ENCODE peak calls at places on chromosomes 13 and 19, in six cellular contexts. U is colonic mucosa; A is left ventricle myocardium inferior; I is activated CD4-positive, alpha-beta T cell treated with anti-CD3 and anti-CD28 coated beads, Interleukin-2, amount 10 ng/mL, durations not matched to agents 7 days and 5 days; Y is SJSA1; P is neural crest cell. C is an unnamed sample.

GRCh38 chr13:48843630-48844380 is 131.9 kb upstream of the FNDC3A start:
- DNase-seq in U (no peak), A (no peak), I (no peak), Y (no peak), P (no peak), C (no peak)

GRCh38 chr19:36136975-36137686 is 2.7 kb upstream of the CAPNS1 start:
- DNase-seq in U (peak), A (peak), I (no peak), Y (peak), P (no peak), C (peak)

GRCh38 chr19:29525901-29526729 is at the start of gene VSTM2B:
- DNase-seq in U (no peak), A (no peak), I (no peak), Y (no peak), P (no peak), C (peak)

GRCh38 chr19:34481861-34482379 is 362 bp downstream of the WTIP start:
- DNase-seq in U (no peak), A (peak), I (no peak), Y (no peak), P (peak), C (no peak)

GRCh38 chr19:19627716-19628498 is at the start of gene LPAR2:
- DNase-seq in U (peak), A (no peak), I (peak), Y (no peak), P (peak), C (peak)

GRCh38 chr19:3899531-3900294 is 19.2 kb downstream of the ATCAY start:
- DNase-seq in U (no peak), A (no peak), I (no peak), Y (no peak), P (no peak), C (no peak)

GRCh38 chr19:18109731-18110671 is 12.4 kb downstream of the MAST3 start:
- DNase-seq in U (peak), A (peak), I (peak), Y (no peak), P (peak), C (peak)

GRCh38 chr19:43700368-43701015 is 15.4 kb upstream of the IRGC start:
- DNase-seq in U (peak), A (peak), I (no peak), Y (peak), P (no peak), C (peak)

GRCh38 chr13:48493076-48493765 is 39.7 kb downstream of the RCBTB2 start:
- DNase-seq in U (no peak), A (no peak), I (no peak), Y (no peak), P (no peak), C (no peak)

C was measured in lower lobe of right lung.